ENCODE peak calls at places on chromosomes 6 and 20, in six cellular contexts. W is suprapubic skin, G is heart right ventricle, D is neural progenitor cell, M is OCI-LY7, B is sigmoid colon. K is an unnamed sample.

GRCh38 chr6:89984926-89985743 is 90.9 kb downstream of the GJA10 start:
- DNase-seq in W (no peak), G (peak), D (peak), M (no peak), B (peak), K (no peak)

GRCh38 chr20:50323777-50324604 is 133.4 kb downstream of the CEBPB start:
- DNase-seq in W (no peak), G (no peak), D (no peak), M (no peak), B (peak), K (no peak)

GRCh38 chr6:154341876-154342275 is 14.7 kb downstream of the IPCEF1 start:
- DNase-seq in W (no peak), G (no peak), D (no peak), M (no peak), B (no peak), K (no peak)

GRCh38 chr20:38427655-38428023 is 7.5 kb downstream of the SNHG17 start:
- DNase-seq in W (no peak), G (no peak), D (no peak), M (no peak), B (no peak), K (no peak)

GRCh38 chr20:43691928-43692524 is 25.1 kb downstream of the MYBL2 start:
- DNase-seq in W (no peak), G (no peak), D (peak), M (peak), B (no peak), K (no peak)

GRCh38 chr6:106591111-106591825 is 38.0 kb downstream of the RTN4IP1 start:
- DNase-seq in W (no peak), G (no peak), D (no peak), M (no peak), B (no peak), K (no peak)

GRCh38 chr6:128598561-128598960 is 78.2 kb upstream of the PTPRK start:
- DNase-seq in W (no peak), G (no peak), D (no peak), M (no peak), B (no peak), K (no peak)

GRCh38 chr6:156783958-156784357 is 6.8 kb downstream of the ARID1B start:
- DNase-seq in W (no peak), G (no peak), D (peak), M (no peak), B (no peak), K (no peak)

GRCh38 chr6:6595946-6596345 is 7.4 kb downstream of the LY86 start:
- DNase-seq in W (no peak), G (no peak), D (no peak), M (no peak), B (no peak), K (no peak)

GRCh38 chr6:11805259-11806053 is 26.9 kb upstream of the ADTRP start:
- DNase-seq in W (no peak), G (no peak), D (peak), M (no peak), B (no peak), K (no peak)

GRCh38 chr6:69914015-69914485 is 47.7 kb downstream of the COL19A1 start:
- DNase-seq in W (no peak), G (no peak), D (peak), M (no peak), B (no peak), K (no peak)

GRCh38 chr20:60057123-60057865 is 99.1 kb downstream of the CDH26 start:
- DNase-seq in W (no peak), G (peak), D (peak), M (peak), B (peak), K (no peak)
- TF ChIP-seq CTCF in W (peak), G (peak), D (peak), M (peak), B (peak), K (no peak)

GRCh38 chr6:1542335-1542734 is 67.4 kb upstream of the FOXC1 start:
- DNase-seq in W (no peak), G (no peak), D (no peak), M (no peak), B (no peak), K (no peak)

GRCh38 chr6:1542764-1543163 is 67.0 kb upstream of the FOXC1 start:
- DNase-seq in W (no peak), G (no peak), D (no peak), M (no peak), B (no peak), K (no peak)

GRCh38 chr6:1545654-1546053 is 64.1 kb upstream of the FOXC1 start:
- DNase-seq in W (no peak), G (no peak), D (no peak), M (no peak), B (no peak), K (no peak)

GRCh38 chr6:1544000-1544399 is 65.7 kb upstream of the FOXC1 start:
- DNase-seq in W (no peak), G (no peak), D (no peak), M (no peak), B (no peak), K (no peak)

GRCh38 chr6:1544603-1545002 is 65.1 kb upstream of the FOXC1 start:
- DNase-seq in W (no peak), G (no peak), D (no peak), M (no peak), B (no peak), K (no peak)
- TF ChIP-seq CTCF in W (no peak), G (no peak), D (no peak), M (no peak), B (no peak), K (no peak)

GRCh38 chr6:63245908-63246307 is 34.6 kb downstream of the FKBP1C start:
- DNase-seq in W (no peak), G (no peak), D (peak), M (no peak), B (no peak), K (no peak)
- TF ChIP-seq CTCF in W (no peak), G (no peak), D (peak), M (peak), B (no peak), K (no peak)

GRCh38 chr6:143103916-143104315 is 43.2 kb downstream of the AIG1 start:
- DNase-seq in W (no peak), G (no peak), D (no peak), M (no peak), B (no peak), K (no peak)
- TF ChIP-seq CTCF in W (no peak), G (no peak), D (no peak), M (no peak), B (no peak), K (no peak)

DNA sequence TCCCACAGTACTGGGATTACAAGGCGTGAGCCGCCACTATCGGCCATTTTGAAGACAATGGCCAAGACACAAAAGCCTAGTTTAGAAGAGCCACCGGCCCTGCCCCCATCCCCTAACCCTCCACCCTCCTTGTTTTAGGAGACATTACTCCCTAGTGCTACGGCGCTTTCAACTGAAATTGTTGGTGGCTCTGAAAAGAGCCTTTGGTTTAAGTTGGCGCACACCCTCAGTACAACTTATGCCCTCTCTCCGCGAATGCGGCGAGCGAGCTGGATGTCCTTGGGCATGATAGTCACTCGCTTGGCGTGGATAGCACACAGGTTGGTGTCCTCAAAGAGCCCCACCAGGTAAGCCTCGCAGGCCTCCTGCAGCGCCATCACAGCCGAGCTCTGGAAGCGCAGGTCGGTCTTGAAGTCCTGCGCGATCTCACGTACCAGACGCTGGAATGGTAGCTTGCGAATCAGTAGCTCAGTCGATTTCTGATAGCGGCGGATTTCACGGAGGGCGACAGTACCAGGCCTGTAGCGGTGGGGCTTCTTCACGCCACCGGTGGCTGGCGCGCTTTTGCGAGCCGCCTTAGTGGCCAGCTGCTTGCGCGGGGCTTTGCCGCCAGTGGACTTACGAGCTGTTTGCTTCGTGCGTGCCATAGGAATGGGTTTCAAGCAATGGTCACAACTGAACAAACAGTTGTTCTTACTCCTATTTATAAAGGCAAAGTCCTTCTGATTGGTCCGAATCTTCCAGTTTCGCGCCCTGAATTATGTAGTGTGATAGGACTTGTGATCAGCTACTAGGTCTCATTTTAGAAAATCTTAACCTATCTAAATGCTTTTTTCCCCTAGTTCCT is 114.8 kb upstream of the BTN3A2 start:
- DNase-seq in W (peak), G (peak), D (peak), M (no peak), B (peak), K (no peak)
- TF ChIP-seq CTCF in W (peak), G (peak), D (peak), M (peak), B (no peak), K (no peak)

GRCh38 chr6:39904946-39905639 is 29.2 kb downstream of the MOCS1 start:
- DNase-seq in W (no peak), G (no peak), D (no peak), M (no peak), B (peak), K (no peak)
- TF ChIP-seq CTCF in W (no peak), G (no peak), D (peak), M (no peak), B (no peak), K (no peak)